ENCODE peak calls at places on chromosome 10, in six cellular contexts. D is brain microvascular endothelial cell, S is pancreas, T is IMR-90, N is gastrocnemius medialis, W is psoas muscle. U is an unnamed sample.
A peak's percentile ranks its signal among the peaks of the same experiment; 100 is the strongest.

GRCh38 chr10:90064295-90064694 is 362.9 kb downstream of the KIF20B start:
- DNase-seq in T (no peak), D (no peak), S (no peak), W (no peak), N (no peak), U (no peak)

GRCh38 chr10:22803201-22803895 is 89.0 kb upstream of the PIP4K2A start:
- DNase-seq in N (no peak), T (peak; percentile 62), W (no peak), S (no peak), D (no peak), U (peak; percentile 69)

GRCh38 chr10:47266602-47267001 is 33.4 kb upstream of the GDF10 start:
- DNase-seq in S (no peak), W (no peak), T (no peak), D (no peak), N (no peak), U (no peak)

GRCh38 chr10:118585234-118585633 is 10.2 kb downstream of the PRLHR start:
- DNase-seq in S (no peak), T (no peak), W (no peak), D (no peak), N (no peak), U (no peak)

GRCh38 chr10:79420974-79421688 is 24.3 kb downstream of the ZCCHC24 start:
- DNase-seq in D (no peak), T (no peak), S (no peak), W (peak; percentile 40), N (no peak), U (no peak)

GRCh38 chr10:33229944-33230267 is 104.6 kb downstream of the NRP1 start:
- DNase-seq in S (no peak), T (no peak), D (no peak), W (no peak), N (no peak), U (peak; percentile 66)

GRCh38 chr10:104308439-104308903 is 29.8 kb downstream of the ITPRIP start:
- DNase-seq in T (no peak), W (no peak), S (no peak), D (no peak), N (no peak), U (no peak)

GRCh38 chr10:12826800-12827372 is 174.6 kb downstream of the CCDC3 start:
- DNase-seq in T (no peak), D (no peak), S (no peak), N (no peak), W (no peak), U (peak; percentile 42)

GRCh38 chr10:70445718-70446485 is 4.4 kb upstream of the NODAL start:
- DNase-seq in N (no peak), W (peak; percentile 5), D (peak; percentile 56), S (no peak), T (peak; percentile 91), U (peak; percentile 87)

GRCh38 chr10:4344544-4344994 is 481.4 kb upstream of the AKR1E2 start:
- DNase-seq in T (peak; percentile 100), N (peak; percentile 68), W (peak; percentile 85), S (no peak), D (peak; percentile 100), U (peak; percentile 89)

GRCh38 chr10:97139651-97140283 is 46.0 kb downstream of the SLIT1 start:
- DNase-seq in N (no peak), D (no peak), S (no peak), W (no peak), T (no peak), U (no peak)

GRCh38 chr10:105974803-105975456 is 1189.6 kb downstream of the SORCS1 start:
- DNase-seq in T (peak; percentile 1), D (no peak), S (peak; percentile 45), W (no peak), N (no peak), U (no peak)

GRCh38 chr10:11341253-11341652 is 270.2 kb downstream of the USP6NL start:
- DNase-seq in S (no peak), W (no peak), N (no peak), T (no peak), D (no peak), U (no peak)

GRCh38 chr10:28246023-28246422 is 56.8 kb downstream of the MPP7 start:
- DNase-seq in S (no peak), T (no peak), N (no peak), W (no peak), D (no peak), U (no peak)

GRCh38 chr10:127012071-127012768 is 107.0 kb downstream of the DOCK1 start:
- DNase-seq in N (no peak), S (no peak), D (no peak), T (no peak), W (no peak), U (no peak)

GRCh38 chr10:80081801-80082750 is 3.6 kb downstream of the TMEM254 start:
- DNase-seq in W (no peak), S (no peak), T (peak; percentile 60), N (no peak), D (no peak), U (no peak)

GRCh38 chr10:88281592-88282268 is 301.4 kb downstream of the RNLS start:
- DNase-seq in T (peak; percentile 81), S (no peak), N (no peak), D (peak; percentile 56), W (no peak), U (peak; percentile 19)

GRCh38 chr10:127579640-127580039 is 30.5 kb downstream of the NPS start:
- DNase-seq in D (no peak), N (no peak), T (no peak), S (no peak), W (no peak), U (no peak)

GRCh38 chr10:8404721-8405120 is 350.2 kb downstream of the GATA3 start:
- DNase-seq in W (no peak), N (no peak), S (no peak), T (no peak), D (no peak), U (no peak)

GRCh38 chr10:59741048-59741447 is 12.2 kb downstream of the MRLN start:
- DNase-seq in N (no peak), T (no peak), W (no peak), D (no peak), S (no peak), U (no peak)

GRCh38 chr10:24467605-24468004 is 256.1 kb downstream of the ARHGAP21 start:
- DNase-seq in D (no peak), S (no peak), T (no peak), N (no peak), W (no peak), U (no peak)
- H3K4me3 ChIP-seq in D (peak overlapping the region; percentile 61), S (no peak overlapping the region), T (peak overlapping the region; percentile 43), N (peak overlapping the region; percentile 30), W (peak overlapping the region; percentile 61), U (peak overlapping the region; percentile 78)

DNA sequence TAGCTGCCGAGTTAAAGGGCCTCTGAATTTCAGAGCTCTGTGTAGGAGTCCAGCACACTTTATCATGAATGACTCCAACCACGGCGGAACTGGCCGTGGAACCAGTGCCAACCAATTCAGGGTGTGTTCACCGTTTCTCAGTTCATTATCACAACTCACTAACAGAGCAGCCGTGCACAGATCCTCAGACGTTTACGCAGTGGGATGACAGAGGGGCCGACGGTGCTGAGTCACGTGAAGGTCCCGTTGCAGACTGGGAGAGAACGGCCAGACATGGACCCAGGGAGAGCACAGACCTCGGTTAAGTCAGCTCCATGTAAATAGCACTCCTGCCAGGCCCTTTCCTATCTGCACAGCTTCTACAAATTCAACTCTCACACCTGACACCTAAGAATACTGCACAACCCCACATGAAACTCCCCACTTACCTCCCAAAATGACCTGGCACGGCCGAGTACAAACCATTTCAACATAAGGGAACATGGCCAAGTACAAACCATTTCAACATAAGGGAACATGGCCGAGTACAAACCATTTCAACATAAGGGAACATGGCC is 95.5 kb downstream of the DIP2C start:
- DNase-seq in D (peak; percentile 11), S (peak; percentile 60), W (no peak), N (no peak), T (peak; percentile 91), U (peak; percentile 58)
- H3K27ac ChIP-seq in D (no peak overlapping the region), S (peak overlapping the region; percentile 41), W (no peak overlapping the region), N (peak overlapping the region; percentile 69), T (peak overlapping the region; percentile 82), U (peak overlapping the region; percentile 42)

GRCh38 chr10:101710064-101710695 is 15.2 kb upstream of the FBXW4 start:
- DNase-seq in D (no peak), T (peak; percentile 10), W (no peak), S (no peak), N (no peak), U (no peak)
- TF ChIP-seq CTCF in D (peak; percentile 33), T (peak; percentile 17), W (peak; percentile 15), S (no peak), N (no peak), U (no peak)

DNA sequence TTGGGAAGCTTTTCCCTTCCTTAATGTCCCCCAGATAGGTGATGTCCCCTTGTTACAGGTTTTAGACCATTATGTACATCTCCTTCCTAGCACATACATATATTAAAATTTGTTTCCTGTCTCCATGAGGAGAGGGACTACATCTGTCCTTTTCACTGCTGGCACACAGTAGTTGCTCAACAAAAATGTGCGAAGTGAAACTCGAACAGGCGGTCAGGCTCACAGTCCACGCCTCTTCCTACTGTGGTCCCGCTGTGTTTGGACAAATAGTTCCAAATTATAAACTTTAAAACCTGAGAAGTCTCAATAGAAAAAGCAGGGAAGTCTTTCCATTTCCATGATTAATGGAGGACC is 1.2 kb upstream of the HHEX start:
- DNase-seq in T (no peak), N (no peak), W (no peak), S (no peak), D (no peak), U (no peak)
- H3K4me3 ChIP-seq in T (peak overlapping the region; percentile 85), N (peak overlapping the region; percentile 58), W (peak overlapping the region; percentile 70), S (peak overlapping the region; percentile 80), D (peak overlapping the region; percentile 60), U (peak overlapping the region; percentile 83)

U was measured in osteoblast.